ENCODE peak calls at places on chromosomes 4 and X, in six cellular contexts. F, I, W, J, Y and R are unnamed samples.

GRCh38 chr4:123398151-123398802 is 1.7 kb downstream of the SPRY1 start:
- DNase-seq in F (peak; percentile 83), I (no peak), W (peak; percentile 78), J (peak; percentile 77), Y (no peak), R (no peak)

GRCh38 chr4:180810581-180810980 is 1432.6 kb upstream of the TENM3 start:
- DNase-seq in F (no peak), I (no peak), W (no peak), J (no peak), Y (no peak), R (no peak)

GRCh38 chr4:119286377-119287002 is 35.4 kb downstream of the FABP2 start:
- DNase-seq in F (no peak), I (peak; percentile 14), W (no peak), J (no peak), Y (peak; percentile 53), R (peak; percentile 48)

GRCh38 chrX:8668797-8669196 is 63.1 kb downstream of the ANOS1 start:
- DNase-seq in F (no peak), I (no peak), W (peak; percentile 57), J (no peak), Y (no peak), R (no peak)

GRCh38 chr4:2806392-2807355 is 13.8 kb downstream of the SH3BP2 start:
- DNase-seq in F (peak; percentile 83), I (no peak), W (no peak), J (no peak), Y (no peak), R (no peak)

GRCh38 chr4:123546661-123547060 is 150.1 kb downstream of the SPRY1 start:
- DNase-seq in F (no peak), I (no peak), W (no peak), J (no peak), Y (no peak), R (no peak)

GRCh38 chrX:103187953-103188475 is 26.9 kb upstream of the BEX4 start:
- DNase-seq in F (no peak), I (no peak), W (no peak), J (no peak), Y (no peak), R (no peak)

GRCh38 chr4:9762823-9763475 is 18.5 kb upstream of the DRD5 start:
- DNase-seq in F (peak; percentile 46), I (peak; percentile 46), W (peak; percentile 75), J (peak; percentile 65), Y (no peak), R (peak; percentile 6)

GRCh38 chrX:37331546-37331945 is 17.6 kb upstream of the PRRG1 start:
- DNase-seq in F (no peak), I (no peak), W (no peak), J (no peak), Y (no peak), R (no peak)

GRCh38 chrX:30573125-30573524 is 4.4 kb downstream of the TASL start:
- DNase-seq in F (no peak), I (no peak), W (no peak), J (no peak), Y (no peak), R (no peak)

GRCh38 chrX:22135994-22136684 is 104.0 kb downstream of the PHEX start:
- DNase-seq in F (no peak), I (peak; percentile 54), W (no peak), J (peak; percentile 21), Y (peak; percentile 50), R (peak; percentile 51)

GRCh38 chrX:10030570-10030969 is 63.4 kb downstream of the CLDN34 start:
- DNase-seq in F (no peak), I (no peak), W (no peak), J (no peak), Y (no peak), R (no peak)

GRCh38 chrX:39855748-39856129 is 242.0 kb downstream of the BCOR start:
- DNase-seq in F (peak; percentile 55), I (peak; percentile 50), W (peak; percentile 73), J (peak; percentile 48), Y (no peak), R (peak; percentile 73)

GRCh38 chr4:84852081-84852480 is 114.4 kb downstream of the WDFY3 start:
- DNase-seq in F (no peak), I (peak; percentile 11), W (no peak), J (no peak), Y (no peak), R (no peak)

GRCh38 chr4:44256414-44256813 is 192.2 kb downstream of the KCTD8 start:
- DNase-seq in F (no peak), I (no peak), W (peak; percentile 11), J (peak; percentile 8), Y (no peak), R (no peak)

GRCh38 chrX:1521459-1521956 is 15.5 kb downstream of the P2RY8 start:
- DNase-seq in F (peak; percentile 34), I (no peak), W (no peak), J (peak; percentile 48), Y (no peak), R (peak; percentile 90)

GRCh38 chr4:105074097-105074496 is 72.6 kb upstream of the TET2 start:
- DNase-seq in F (no peak), I (no peak), W (no peak), J (no peak), Y (no peak), R (no peak)

GRCh38 chr4:122854444-122854843 is 27.8 kb downstream of the FGF2 start:
- DNase-seq in F (no peak), I (no peak), W (no peak), J (no peak), Y (no peak), R (no peak)

GRCh38 chr4:140996757-140997156 is 136.5 kb downstream of the RNF150 start:
- DNase-seq in F (no peak), I (peak; percentile 12), W (no peak), J (peak; percentile 20), Y (no peak), R (no peak)

GRCh38 chr4:139247241-139247640 is 32.8 kb downstream of the MGARP start:
- DNase-seq in F (no peak), I (no peak), W (no peak), J (no peak), Y (no peak), R (no peak)

GRCh38 chr4:61149278-61149677 is 50.8 kb upstream of the ADGRL3 start:
- DNase-seq in F (no peak), I (no peak), W (no peak), J (no peak), Y (no peak), R (no peak)

GRCh38 chrX:57453901-57454300 is 137.9 kb upstream of the ZXDB start:
- DNase-seq in F (peak; percentile 18), I (no peak), W (peak; percentile 13), J (peak; percentile 23), Y (no peak), R (peak; percentile 25)